ENCODE peak calls at places on chromosomes 3 and 15, in four cellular contexts. One of them, this sample, is unnamed.

GRCh38 chr3:9915252-9916141 is 1.4 kb upstream of the IL17RC start:
- DNase-seq in K562: no peak
- DNase-seq in HepG2: peak; percentile 36
- DNase-seq in GM12878: no peak
- DNase-seq in this sample: peak; percentile 68

GRCh38 chr15:75203908-75204263 is 2.2 kb downstream of the C15orf39 start:
- DNase-seq in GM12878: no peak
- DNase-seq in K562: no peak
- DNase-seq in HepG2: no peak
- DNase-seq in this sample: no peak

GRCh38 chr3:132870596-132870995 is 148.4 kb upstream of the NPHP3 start:
- DNase-seq in HepG2: no peak
- DNase-seq in K562: no peak
- DNase-seq in GM12878: no peak
- DNase-seq in this sample: no peak

GRCh38 chr3:13254028-13254951 is 165.8 kb downstream of the NUP210 start:
- DNase-seq in K562: no peak
- DNase-seq in HepG2: peak; percentile 88
- DNase-seq in GM12878: no peak
- DNase-seq in this sample: no peak

GRCh38 chr3:43094381-43094780 is 11.5 kb downstream of the POMGNT2 start:
- DNase-seq in HepG2: no peak
- DNase-seq in GM12878: no peak
- DNase-seq in K562: no peak
- DNase-seq in this sample: no peak

GRCh38 chr15:37133619-37134018 is 33.3 kb upstream of the MEIS2 start:
- DNase-seq in GM12878: no peak
- DNase-seq in K562: no peak
- DNase-seq in HepG2: no peak
- DNase-seq in this sample: no peak

GRCh38 chr3:123818324-123818920 is 65.7 kb downstream of the MYLK start:
- DNase-seq in GM12878: no peak
- DNase-seq in HepG2: no peak
- DNase-seq in K562: no peak
- DNase-seq in this sample: no peak

GRCh38 chr15:35519536-35520149 is 26.3 kb downstream of the DPH6 start:
- DNase-seq in GM12878: peak; percentile 19
- DNase-seq in K562: peak; percentile 10
- DNase-seq in HepG2: peak; percentile 45
- DNase-seq in this sample: no peak

GRCh38 chr3:50487181-50487580 is 16.3 kb downstream of the CACNA2D2 start:
- DNase-seq in GM12878: no peak
- DNase-seq in K562: no peak
- DNase-seq in HepG2: no peak
- DNase-seq in this sample: no peak

GRCh38 chr15:78640840-78641733 is at the start of gene CHRNB4:
- DNase-seq in GM12878: no peak
- DNase-seq in K562: peak; percentile 88
- DNase-seq in HepG2: no peak
- DNase-seq in this sample: peak; percentile 87

GRCh38 chr3:43525941-43526607 is 95.7 kb downstream of the ANO10 start:
- DNase-seq in HepG2: no peak
- DNase-seq in K562: no peak
- DNase-seq in GM12878: no peak
- DNase-seq in this sample: no peak

GRCh38 chr3:136078421-136079364 is 113.2 kb downstream of the PPP2R3A start:
- DNase-seq in HepG2: peak; percentile 4
- DNase-seq in K562: no peak
- DNase-seq in GM12878: no peak
- DNase-seq in this sample: no peak

GRCh38 chr3:99863588-99863987 is 45.9 kb downstream of the CMSS1 start:
- DNase-seq in GM12878: no peak
- DNase-seq in HepG2: no peak
- DNase-seq in K562: no peak
- DNase-seq in this sample: no peak

GRCh38 chr3:159418571-159419526 is 569.8 kb upstream of the IL12A start:
- DNase-seq in GM12878: no peak
- DNase-seq in HepG2: no peak
- DNase-seq in K562: no peak
- DNase-seq in this sample: no peak

GRCh38 chr15:69920232-69920631 is 177.5 kb downstream of the TLE3 start:
- DNase-seq in GM12878: no peak
- DNase-seq in HepG2: no peak
- DNase-seq in K562: no peak
- DNase-seq in this sample: no peak

GRCh38 chr15:85289677-85290365 is 90.6 kb upstream of the AKAP13 start:
- DNase-seq in K562: no peak
- DNase-seq in GM12878: no peak
- DNase-seq in HepG2: peak; percentile 13
- DNase-seq in this sample: no peak

GRCh38 chr3:62873672-62874397 is 1.4 kb downstream of the CADPS start:
- DNase-seq in K562: no peak
- DNase-seq in GM12878: no peak
- DNase-seq in HepG2: no peak
- DNase-seq in this sample: peak; percentile 89

GRCh38 chr3:78244136-78244535 is 1204.2 kb downstream of the ROBO2 start:
- DNase-seq in K562: no peak
- DNase-seq in GM12878: no peak
- DNase-seq in HepG2: no peak
- DNase-seq in this sample: no peak

GRCh38 chr15:35014265-35014664 is 26.2 kb upstream of the ZNF770 start:
- DNase-seq in K562: no peak
- DNase-seq in HepG2: no peak
- DNase-seq in GM12878: no peak
- DNase-seq in this sample: no peak

GRCh38 chr15:101652783-101653430 is 726 bp upstream of the TM2D3 start:
- DNase-seq in K562: peak; percentile 56
- DNase-seq in GM12878: no peak
- DNase-seq in HepG2: no peak
- DNase-seq in this sample: peak; percentile 42

GRCh38 chr3:112974894-112975293 is at the start of gene CD200R1:
- DNase-seq in K562: no peak
- DNase-seq in HepG2: no peak
- DNase-seq in GM12878: no peak
- DNase-seq in this sample: no peak

GRCh38 chr3:48125026-48125704 is 63.1 kb downstream of the CDC25A start:
- DNase-seq in GM12878: no peak
- DNase-seq in HepG2: no peak
- DNase-seq in K562: no peak
- DNase-seq in this sample: no peak

GRCh38 chr3:13552855-13553652 is 4.1 kb downstream of the FBLN2 start:
- DNase-seq in HepG2: no peak
- DNase-seq in GM12878: no peak
- DNase-seq in K562: no peak
- DNase-seq in this sample: no peak

GRCh38 chr15:68303560-68304436 is 26.3 kb downstream of the FEM1B start:
- DNase-seq in GM12878: no peak
- DNase-seq in K562: no peak
- DNase-seq in HepG2: no peak
- DNase-seq in this sample: no peak

GRCh38 chr15:70560617-70561328 is 202.6 kb downstream of the UACA start:
- DNase-seq in HepG2: no peak
- DNase-seq in K562: no peak
- DNase-seq in GM12878: no peak
- DNase-seq in this sample: no peak

GRCh38 chr3:5006755-5007202 is 27.5 kb downstream of the BHLHE40 start:
- DNase-seq in K562: no peak
- DNase-seq in HepG2: no peak
- DNase-seq in GM12878: peak; percentile 95
- DNase-seq in this sample: no peak

GRCh38 chr15:58458076-58458475 is 26.3 kb downstream of the LIPC start:
- DNase-seq in GM12878: no peak
- DNase-seq in K562: no peak
- DNase-seq in HepG2: peak; percentile 80
- DNase-seq in this sample: no peak

GRCh38 chr3:161879470-161879869 is 382.9 kb downstream of the OTOL1 start:
- DNase-seq in HepG2: no peak
- DNase-seq in GM12878: no peak
- DNase-seq in K562: no peak
- DNase-seq in this sample: no peak

GRCh38 chr3:106457278-106458210 is 588.7 kb upstream of the CBLB start:
- DNase-seq in HepG2: no peak
- DNase-seq in K562: no peak
- DNase-seq in GM12878: peak; percentile 61
- DNase-seq in this sample: no peak

GRCh38 chr15:35142578-35142977 is 57.5 kb upstream of the NANOGP8 start:
- DNase-seq in HepG2: no peak
- DNase-seq in K562: no peak
- DNase-seq in GM12878: no peak
- DNase-seq in this sample: no peak

GRCh38 chr3:179464296-179465092 is 13.2 kb upstream of the GNB4 start:
- DNase-seq in HepG2: no peak
- DNase-seq in GM12878: no peak
- DNase-seq in K562: no peak
- DNase-seq in this sample: no peak

GRCh38 chr3:89025185-89025584 is 82.2 kb upstream of the EPHA3 start:
- DNase-seq in HepG2: no peak
- DNase-seq in GM12878: no peak
- DNase-seq in K562: no peak
- DNase-seq in this sample: no peak

GRCh38 chr3:173306110-173306509 is 91.4 kb upstream of the NLGN1 start:
- DNase-seq in GM12878: no peak
- DNase-seq in K562: no peak
- DNase-seq in HepG2: no peak
- DNase-seq in this sample: no peak

GRCh38 chr3:64853456-64853855 is 165.7 kb upstream of the ADAMTS9 start:
- DNase-seq in K562: no peak
- DNase-seq in GM12878: no peak
- DNase-seq in HepG2: no peak
- DNase-seq in this sample: no peak

GRCh38 chr3:126851934-126852333 is 131.0 kb upstream of the PLXNA1 start:
- DNase-seq in GM12878: no peak
- DNase-seq in K562: no peak
- DNase-seq in HepG2: peak; percentile 4
- DNase-seq in this sample: no peak

GRCh38 chr3:19907523-19907922 is 26.5 kb downstream of the EFHB start:
- DNase-seq in K562: no peak
- DNase-seq in HepG2: no peak
- DNase-seq in GM12878: no peak
- DNase-seq in this sample: no peak

GRCh38 chr3:19899264-19899663 is 34.8 kb downstream of the EFHB start:
- DNase-seq in HepG2: peak; percentile 24
- DNase-seq in K562: no peak
- DNase-seq in GM12878: no peak
- DNase-seq in this sample: no peak

GRCh38 chr3:19901918-19902317 is 32.1 kb downstream of the EFHB start:
- DNase-seq in GM12878: no peak
- DNase-seq in HepG2: no peak
- DNase-seq in K562: no peak
- DNase-seq in this sample: no peak

GRCh38 chr3:19901337-19901736 is 32.7 kb downstream of the EFHB start:
- DNase-seq in HepG2: no peak
- DNase-seq in GM12878: no peak
- DNase-seq in K562: no peak
- DNase-seq in this sample: no peak

DNA sequence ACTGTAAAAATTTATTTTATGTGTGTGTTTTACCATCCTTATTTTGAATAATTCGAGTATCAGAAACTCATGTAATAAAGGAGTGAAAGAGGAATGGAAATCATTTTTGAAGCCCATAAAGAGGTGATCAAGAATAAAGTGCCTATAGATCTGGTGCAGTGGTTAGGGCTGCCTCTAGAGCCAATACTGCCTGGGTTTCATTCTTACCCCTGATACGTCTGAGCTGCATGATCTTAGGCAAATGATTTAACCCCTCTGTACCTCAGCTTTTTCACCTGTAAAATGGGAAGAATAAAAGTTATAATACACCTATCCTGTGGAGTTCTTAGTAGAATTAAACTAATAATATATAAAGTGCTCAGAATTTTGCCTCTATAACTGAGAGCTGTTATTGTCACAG is 30.4 kb downstream of the EFHB start:
- DNase-seq in GM12878: no peak
- DNase-seq in K562: no peak
- DNase-seq in HepG2: no peak
- DNase-seq in this sample: no peak
- TF ChIP-seq CBFB in GM12878: no peak
- TF ChIP-seq CBFB in K562: no peak
- TF ChIP-seq CBFB in HepG2: no peak
- TF ChIP-seq CBFB in this sample: no peak

GRCh38 chr3:71725279-71725991 is at the start of gene EIF4E3:
- DNase-seq in K562: peak; percentile 83
- DNase-seq in GM12878: no peak
- DNase-seq in HepG2: no peak
- DNase-seq in this sample: peak; percentile 52
- TF ChIP-seq CBFB in K562: no peak
- TF ChIP-seq CBFB in GM12878: no peak
- TF ChIP-seq CBFB in HepG2: no peak
- TF ChIP-seq CBFB in this sample: no peak

GRCh38 chr3:184716652-184717607 is 5.1 kb upstream of the MAGEF1 start:
- DNase-seq in GM12878: no peak
- DNase-seq in HepG2: peak; percentile 12
- DNase-seq in K562: peak; percentile 7
- DNase-seq in this sample: peak; percentile 39
- TF ChIP-seq CBFB in GM12878: no peak
- TF ChIP-seq CBFB in HepG2: no peak
- TF ChIP-seq CBFB in K562: no peak
- TF ChIP-seq CBFB in this sample: no peak

DNA sequence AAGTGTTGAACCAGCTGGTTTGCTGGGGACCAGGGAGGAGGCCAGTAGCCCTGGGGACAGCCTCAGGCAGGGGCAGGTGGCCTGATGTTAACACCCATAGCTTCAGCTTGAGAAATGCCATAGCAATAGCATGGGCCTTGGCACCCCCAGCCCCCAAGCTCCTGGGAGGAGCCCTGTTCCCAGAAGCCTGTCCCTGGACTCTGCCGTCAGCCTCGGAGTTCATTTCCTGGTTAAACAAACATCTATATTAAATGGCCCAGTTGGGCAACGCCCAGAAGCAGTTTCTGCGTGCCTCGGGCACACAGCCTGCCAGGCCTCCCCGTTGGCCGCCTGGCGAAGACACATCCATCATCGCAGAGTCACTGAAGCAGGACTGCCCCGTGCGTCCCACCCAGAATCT is 58.2 kb downstream of the FGD5 start:
- DNase-seq in K562: no peak
- DNase-seq in HepG2: no peak
- DNase-seq in GM12878: no peak
- DNase-seq in this sample: no peak
- TF ChIP-seq CBFB in K562: no peak
- TF ChIP-seq CBFB in HepG2: no peak
- TF ChIP-seq CBFB in GM12878: no peak
- TF ChIP-seq CBFB in this sample: no peak

GRCh38 chr3:125141596-125142417 is 70.7 kb downstream of the SLC12A8 start:
- DNase-seq in GM12878: no peak
- DNase-seq in HepG2: no peak
- DNase-seq in K562: no peak
- DNase-seq in this sample: peak; percentile 78
- TF ChIP-seq CBFB in GM12878: peak; percentile 97
- TF ChIP-seq CBFB in HepG2: no peak
- TF ChIP-seq CBFB in K562: no peak
- TF ChIP-seq CBFB in this sample: no peak

This sample was measured in WTC11.